ENCODE peak calls at places on chromosomes 12 and 14, in four cellular contexts. D is fibroblast of gingiva; H is PC-3; R is activated naive CD4-positive, alpha-beta T cell treated with anti-CD3 and anti-CD28 coated beads, Interleukin-2, amount 10 ng/mL, durations not matched to agents 7 days and 5 days. J is an unnamed sample.

GRCh38 chr12:57726151-57726883 is 12.2 kb downstream of the AGAP2 start:
- DNase-seq in D (peak; percentile 86), R (peak; percentile 44), H (peak; percentile 88), J (peak; percentile 88)

GRCh38 chr12:29073631-29074239 is 75.3 kb upstream of the FAR2 start:
- DNase-seq in R (no peak), H (peak; percentile 92), D (peak; percentile 57), J (no peak)

GRCh38 chr12:124577986-124578385 is 10.6 kb upstream of the NCOR2 start:
- DNase-seq in D (no peak), H (no peak), R (no peak), J (no peak)

GRCh38 chr12:69274861-69275260 is 35.5 kb downstream of the CPSF6 start:
- DNase-seq in R (no peak), H (peak; percentile 26), D (no peak), J (no peak)

GRCh38 chr14:59187802-59188460 is 536 bp upstream of the DAAM1 start:
- DNase-seq in H (peak; percentile 48), R (peak; percentile 62), D (no peak), J (peak; percentile 22)

GRCh38 chr12:87660987-87661769 is 368.0 kb downstream of the C12orf50 start:
- DNase-seq in H (no peak), D (no peak), R (no peak), J (peak; percentile 12)

GRCh38 chr14:105879503-105879866 is 353.1 kb downstream of the TMEM121 start:
- DNase-seq in R (no peak), H (no peak), D (no peak), J (no peak)

GRCh38 chr12:5433081-5433839 is 1.4 kb downstream of the NTF3 start:
- DNase-seq in D (no peak), R (no peak), H (no peak), J (no peak)

GRCh38 chr12:25549120-25549519 is 4.0 kb downstream of the LMNTD1 start:
- DNase-seq in D (no peak), H (no peak), R (no peak), J (no peak)

GRCh38 chr14:81205639-81206038 is 15.1 kb downstream of the GTF2A1 start:
- DNase-seq in D (no peak), H (no peak), R (no peak), J (no peak)

GRCh38 chr12:115172521-115172920 is 488.5 kb upstream of the TBX3 start:
- DNase-seq in D (peak; percentile 64), R (no peak), H (no peak), J (no peak)

GRCh38 chr12:3274664-3275063 is 197.5 kb downstream of the TSPAN9 start:
- DNase-seq in D (no peak), H (no peak), R (no peak), J (no peak)

GRCh38 chr12:70443274-70443673 is 77.2 kb downstream of the KCNMB4 start:
- DNase-seq in H (peak; percentile 46), D (no peak), R (no peak), J (no peak)

GRCh38 chr12:2804390-2805145 is 7.9 kb upstream of the ITFG2 start:
- DNase-seq in R (no peak), D (peak; percentile 74), H (peak; percentile 15), J (peak; percentile 42)

GRCh38 chr12:92096346-92097136 is 49.1 kb downstream of the BTG1 start:
- DNase-seq in R (no peak), H (peak; percentile 64), D (no peak), J (no peak)

GRCh38 chr14:57816568-57817284 is 49.2 kb downstream of the SLC35F4 start:
- DNase-seq in D (no peak), H (peak; percentile 65), R (no peak), J (no peak)

GRCh38 chr14:77593501-77593911 is 22.9 kb downstream of the SPTLC2 start:
- DNase-seq in D (peak; percentile 31), H (peak; percentile 82), R (no peak), J (no peak)

GRCh38 chr12:105409881-105410471 is 79.5 kb downstream of the C12orf75 start:
- DNase-seq in H (no peak), R (peak; percentile 26), D (peak; percentile 68), J (peak; percentile 9)

GRCh38 chr14:65238456-65238855 is 136.1 kb upstream of the MAX start:
- DNase-seq in D (peak; percentile 77), H (peak; percentile 82), R (no peak), J (no peak)

GRCh38 chr14:75831971-75832370 is 149.8 kb downstream of the TGFB3 start:
- DNase-seq in H (peak; percentile 94), R (no peak), D (peak; percentile 49), J (peak; percentile 90)

GRCh38 chr14:105919458-105920150 is 393.2 kb downstream of the TMEM121 start:
- DNase-seq in R (no peak), D (no peak), H (no peak), J (no peak)

GRCh38 chr12:2960432-2960956 is 1.3 kb downstream of the TEAD4 start:
- DNase-seq in R (peak; percentile 24), H (peak; percentile 41), D (peak; percentile 31), J (no peak)

GRCh38 chr14:22549981-22550670 is 38.9 kb downstream of the DAD1 start:
- DNase-seq in H (peak; percentile 78), R (peak; percentile 69), D (peak; percentile 53), J (no peak)